ENCODE peak calls at places on chromosomes 5 and 9, in four cellular contexts. O is CD8-positive, alpha-beta memory T cell; E is esophagus squamous epithelium; U is HCT116. F is an unnamed sample.
A peak's percentile ranks its signal among the peaks of the same experiment; 100 is the strongest.

GRCh38 chr5:170527998-170528397 is 24.2 kb downstream of the KCNIP1 start:
- DNase-seq in O (no peak), E (no peak), U (no peak), F (no peak)

GRCh38 chr5:141382469-141383294 is at the start of gene PCDHGA7:
- DNase-seq in E (no peak), U (no peak), O (no peak), F (no peak)

GRCh38 chr5:42876375-42876844 is 64.7 kb upstream of the SELENOP start:
- DNase-seq in O (no peak), U (no peak), E (no peak), F (no peak)

GRCh38 chr5:179118756-179119414 is 58.7 kb downstream of the ZNF354C start:
- DNase-seq in U (no peak), E (no peak), O (no peak), F (no peak)

GRCh38 chr5:126354012-126354856 is 69.0 kb upstream of the GRAMD2B start:
- DNase-seq in U (peak; percentile 64), O (peak; percentile 57), E (no peak), F (no peak)

GRCh38 chr5:102858808-102859207 is 103.7 kb downstream of the PAM start:
- DNase-seq in U (no peak), O (no peak), E (no peak), F (no peak)

GRCh38 chr9:108466238-108466637 is 389.5 kb downstream of the ACTL7B start:
- DNase-seq in U (no peak), O (no peak), E (no peak), F (no peak)

GRCh38 chr9:114232091-114232440 is 76.7 kb downstream of the COL27A1 start:
- DNase-seq in E (no peak), O (no peak), U (no peak), F (no peak)

GRCh38 chr5:111741270-111741669 is 15.7 kb downstream of the NREP start:
- DNase-seq in U (no peak), O (no peak), E (no peak), F (no peak)

DNA sequence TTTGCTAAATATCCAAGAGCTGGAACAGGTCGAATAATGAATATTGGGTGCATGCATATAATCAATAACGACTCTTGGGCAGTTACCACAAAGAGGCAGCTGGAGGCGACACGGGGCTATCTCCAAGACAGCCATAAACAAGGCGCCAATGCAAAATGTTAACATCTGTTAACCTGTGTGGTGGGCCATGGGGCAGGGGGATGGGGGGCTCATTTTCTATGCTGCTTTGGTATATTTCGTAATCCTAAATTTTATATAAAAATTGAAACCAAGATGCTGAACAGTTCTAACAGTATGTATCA is 1.3 kb upstream of the RNF44 start:
- DNase-seq in O (no peak), E (no peak), U (no peak), F (no peak)
- H3K4me3 ChIP-seq in O (peak overlapping the region; percentile 60), E (no peak overlapping the region), U (peak overlapping the region; percentile 99), F (peak overlapping the region; percentile 76)

GRCh38 chr9:130890124-130890523 is 6.5 kb downstream of the QRFP start:
- DNase-seq in E (no peak), O (no peak), U (no peak), F (no peak)
- H3K4me1 ChIP-seq in E (peaks cover 21% of the 10 kb centered on the region), O (no peaks in the 10 kb centered on the region), U (no peaks in the 10 kb centered on the region), F (peaks cover 11% of the 10 kb centered on the region)

GRCh38 chr5:154369682-154370081 is 76.1 kb upstream of the SAP30L start:
- DNase-seq in E (no peak), U (no peak), O (no peak), F (no peak)
- H3K4me3 ChIP-seq in E (no peak overlapping the region), U (peak overlapping the region; percentile 14), O (no peak overlapping the region), F (no peak overlapping the region)

DNA sequence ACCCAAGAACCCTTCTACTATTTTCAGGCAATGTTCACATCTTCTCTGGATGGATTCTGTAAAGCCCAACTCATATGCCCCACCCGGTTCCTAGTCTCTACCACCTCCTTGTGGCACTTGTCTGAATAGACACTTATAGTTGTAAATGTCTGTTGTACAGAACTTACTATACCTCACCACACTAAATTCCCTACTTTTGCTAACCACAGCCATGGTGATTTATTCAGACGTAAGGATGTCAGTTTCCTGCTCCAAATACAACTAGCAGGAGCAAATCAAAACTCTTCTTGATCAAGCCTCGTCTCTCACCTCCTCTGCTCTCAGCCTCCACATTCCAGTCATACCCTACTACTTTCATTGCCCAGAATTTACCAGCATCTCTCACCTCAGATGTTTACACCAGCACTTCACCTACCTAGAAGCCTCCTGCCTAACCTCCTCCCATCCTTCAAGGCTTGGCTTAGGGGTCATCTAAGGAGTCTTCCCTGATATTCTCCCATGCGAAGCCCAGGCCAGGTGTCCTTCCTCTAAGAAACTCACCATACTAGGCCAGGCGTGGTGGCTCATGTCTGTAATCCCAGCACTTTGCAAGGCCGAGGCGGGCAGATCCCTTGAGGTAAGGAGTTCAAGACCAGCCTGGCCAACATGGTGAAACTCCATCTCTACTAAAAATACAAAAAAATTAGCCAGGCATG is 75.5 kb downstream of the MAPKAP1 start:
- DNase-seq in U (no peak), E (no peak), O (peak; percentile 9), F (no peak)
- H3K4me1 ChIP-seq in U (peaks cover 49% of the 10 kb centered on the region), E (peaks cover 17% of the 10 kb centered on the region), O (peaks cover 22% of the 10 kb centered on the region), F (no peaks in the 10 kb centered on the region)

GRCh38 chr9:94026816-94027215 is 57.4 kb upstream of the PTPDC1 start:
- DNase-seq in O (no peak), U (no peak), E (no peak), F (no peak)

GRCh38 chr9:94031380-94031779 is 52.9 kb upstream of the PTPDC1 start:
- DNase-seq in U (no peak), E (no peak), O (no peak), F (no peak)

GRCh38 chr9:94030318-94031179 is 53.7 kb upstream of the PTPDC1 start:
- DNase-seq in O (peak; percentile 78), U (peak; percentile 56), E (no peak), F (peak; percentile 37)

GRCh38 chr9:94031946-94032345 is 52.3 kb upstream of the PTPDC1 start:
- DNase-seq in E (no peak), O (no peak), U (no peak), F (no peak)

DNA sequence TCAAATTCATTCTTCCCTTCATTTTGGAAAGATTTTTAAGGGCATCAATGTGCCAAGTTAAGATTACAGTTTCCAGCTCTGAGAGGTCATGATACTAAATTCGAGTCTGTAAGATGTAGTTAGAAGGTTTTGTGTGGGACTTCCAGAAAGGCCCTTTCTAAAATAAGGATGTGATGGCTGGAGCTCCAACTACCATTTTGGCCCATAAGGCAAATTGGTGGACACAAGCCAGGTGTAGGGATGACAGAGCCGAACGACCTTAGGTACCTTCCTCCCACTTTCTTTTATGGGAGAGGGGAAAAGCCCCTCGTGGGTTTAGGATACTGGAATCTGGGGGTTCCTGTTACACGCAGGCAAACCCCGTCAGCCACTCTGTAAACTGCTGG is 54.3 kb upstream of the PTPDC1 start:
- DNase-seq in O (no peak), U (no peak), E (no peak), F (no peak)
- H3K4me3 ChIP-seq in O (peak overlapping the region; percentile 72), U (peak overlapping the region; percentile 65), E (peak overlapping the region; percentile 66), F (peak overlapping the region; percentile 95)

GRCh38 chr9:5511476-5511875 is 1.1 kb downstream of the PDCD1LG2 start:
- DNase-seq in E (no peak), O (no peak), U (no peak), F (no peak)

GRCh38 chr9:5510991-5511390 is 660 bp downstream of the PDCD1LG2 start:
- DNase-seq in E (no peak), O (no peak), U (no peak), F (no peak)

GRCh38 chr9:5510360-5510931 is at the start of gene PDCD1LG2:
- DNase-seq in O (no peak), U (no peak), E (no peak), F (no peak)

GRCh38 chr9:5512658-5513452 is 2.5 kb downstream of the PDCD1LG2 start:
- DNase-seq in E (no peak), U (no peak), O (no peak), F (no peak)

GRCh38 chr9:5511935-5512580 is 1.7 kb downstream of the PDCD1LG2 start:
- DNase-seq in U (no peak), E (no peak), O (no peak), F (no peak)
- H3K4me1 ChIP-seq in U (peaks cover 25% of the 10 kb centered on the region), E (no peaks in the 10 kb centered on the region), O (peaks cover 3% of the 10 kb centered on the region), F (peaks cover 4% of the 10 kb centered on the region)